ENCODE peak calls at places on chromosomes 5 and 9, in six cellular contexts. One of them, this sample, is unnamed.

GRCh38 chr5:40277161-40277906 is 402.4 kb upstream of the PTGER4 start:
- DNase-seq in CD8-positive, alpha-beta T cell: no peak
- DNase-seq in DND-41: no peak
- DNase-seq in fibroblast of lung: no peak
- DNase-seq in PC-3: no peak
- DNase-seq in MM.1S: no peak
- DNase-seq in this sample: no peak

GRCh38 chr5:73722224-73722623 is 96.2 kb downstream of the ARHGEF28 start:
- DNase-seq in CD8-positive, alpha-beta T cell: no peak
- DNase-seq in DND-41: no peak
- DNase-seq in fibroblast of lung: peak; percentile 40
- DNase-seq in PC-3: no peak
- DNase-seq in MM.1S: no peak
- DNase-seq in this sample: no peak

GRCh38 chr9:129506892-129507291 is 114.0 kb downstream of the C9orf50 start:
- DNase-seq in CD8-positive, alpha-beta T cell: no peak
- DNase-seq in DND-41: no peak
- DNase-seq in fibroblast of lung: peak; percentile 68
- DNase-seq in PC-3: no peak
- DNase-seq in MM.1S: no peak
- DNase-seq in this sample: peak; percentile 52

GRCh38 chr5:1793301-1793740 is 6.3 kb downstream of the MRPL36 start:
- DNase-seq in CD8-positive, alpha-beta T cell: no peak
- DNase-seq in DND-41: no peak
- DNase-seq in fibroblast of lung: peak; percentile 53
- DNase-seq in PC-3: no peak
- DNase-seq in MM.1S: peak; percentile 17
- DNase-seq in this sample: no peak

GRCh38 chr9:94135222-94135621 is 51.0 kb downstream of the PTPDC1 start:
- DNase-seq in CD8-positive, alpha-beta T cell: no peak
- DNase-seq in DND-41: no peak
- DNase-seq in fibroblast of lung: peak; percentile 90
- DNase-seq in PC-3: no peak
- DNase-seq in MM.1S: no peak
- DNase-seq in this sample: no peak

GRCh38 chr5:62178258-62178657 is 127.7 kb upstream of the KIF2A start:
- DNase-seq in CD8-positive, alpha-beta T cell: no peak
- DNase-seq in DND-41: no peak
- DNase-seq in fibroblast of lung: no peak
- DNase-seq in PC-3: no peak
- DNase-seq in MM.1S: no peak
- DNase-seq in this sample: no peak

GRCh38 chr9:130110166-130110565 is 56.5 kb downstream of the GPR107 start:
- DNase-seq in CD8-positive, alpha-beta T cell: no peak
- DNase-seq in DND-41: no peak
- DNase-seq in fibroblast of lung: no peak
- DNase-seq in PC-3: no peak
- DNase-seq in MM.1S: no peak
- DNase-seq in this sample: no peak

GRCh38 chr9:83537331-83538171 is 650 bp downstream of the FRMD3 start:
- DNase-seq in CD8-positive, alpha-beta T cell: no peak
- DNase-seq in DND-41: no peak
- DNase-seq in fibroblast of lung: peak; percentile 12
- DNase-seq in PC-3: no peak
- DNase-seq in MM.1S: no peak
- DNase-seq in this sample: no peak

GRCh38 chr9:76423216-76424177 is 29.3 kb upstream of the RFK start:
- DNase-seq in CD8-positive, alpha-beta T cell: no peak
- DNase-seq in DND-41: no peak
- DNase-seq in fibroblast of lung: no peak
- DNase-seq in PC-3: no peak
- DNase-seq in MM.1S: no peak
- DNase-seq in this sample: no peak

GRCh38 chr5:14773588-14773987 is 98.0 kb downstream of the ANKH start:
- DNase-seq in CD8-positive, alpha-beta T cell: no peak
- DNase-seq in DND-41: no peak
- DNase-seq in fibroblast of lung: no peak
- DNase-seq in PC-3: no peak
- DNase-seq in MM.1S: no peak
- DNase-seq in this sample: no peak

GRCh38 chr9:127837346-127837745 is 17.1 kb downstream of the ENG start:
- DNase-seq in CD8-positive, alpha-beta T cell: no peak
- DNase-seq in DND-41: no peak
- DNase-seq in fibroblast of lung: peak; percentile 29
- DNase-seq in PC-3: no peak
- DNase-seq in MM.1S: no peak
- DNase-seq in this sample: no peak

GRCh38 chr5:154865466-154866184 is 7.2 kb downstream of the CNOT8 start:
- DNase-seq in CD8-positive, alpha-beta T cell: no peak
- DNase-seq in DND-41: no peak
- DNase-seq in fibroblast of lung: no peak
- DNase-seq in PC-3: no peak
- DNase-seq in MM.1S: no peak
- DNase-seq in this sample: no peak

GRCh38 chr9:21789541-21790037 is 12.8 kb upstream of the MTAP start:
- DNase-seq in CD8-positive, alpha-beta T cell: peak; percentile 46
- DNase-seq in DND-41: peak; percentile 58
- DNase-seq in fibroblast of lung: peak; percentile 92
- DNase-seq in PC-3: peak; percentile 88
- DNase-seq in MM.1S: peak; percentile 78
- DNase-seq in this sample: peak; percentile 64

GRCh38 chr9:112084334-112084733 is 90.8 kb downstream of the SUSD1 start:
- DNase-seq in CD8-positive, alpha-beta T cell: no peak
- DNase-seq in DND-41: no peak
- DNase-seq in fibroblast of lung: no peak
- DNase-seq in PC-3: no peak
- DNase-seq in MM.1S: no peak
- DNase-seq in this sample: no peak

GRCh38 chr9:25678147-25678666 is at the start of gene TUSC1:
- DNase-seq in CD8-positive, alpha-beta T cell: no peak
- DNase-seq in DND-41: no peak
- DNase-seq in fibroblast of lung: peak; percentile 73
- DNase-seq in PC-3: peak; percentile 72
- DNase-seq in MM.1S: peak; percentile 52
- DNase-seq in this sample: peak; percentile 85

GRCh38 chr5:80973027-80973426 is 12.9 kb downstream of the RASGRF2 start:
- DNase-seq in CD8-positive, alpha-beta T cell: no peak
- DNase-seq in DND-41: peak; percentile 67
- DNase-seq in fibroblast of lung: no peak
- DNase-seq in PC-3: no peak
- DNase-seq in MM.1S: no peak
- DNase-seq in this sample: no peak

GRCh38 chr5:24477958-24478357 is 166.8 kb downstream of the CDH10 start:
- DNase-seq in CD8-positive, alpha-beta T cell: no peak
- DNase-seq in DND-41: no peak
- DNase-seq in fibroblast of lung: no peak
- DNase-seq in PC-3: no peak
- DNase-seq in MM.1S: no peak
- DNase-seq in this sample: no peak

GRCh38 chr9:84583866-84584265 is 85.7 kb upstream of the NTRK2 start:
- DNase-seq in CD8-positive, alpha-beta T cell: no peak
- DNase-seq in DND-41: no peak
- DNase-seq in fibroblast of lung: no peak
- DNase-seq in PC-3: no peak
- DNase-seq in MM.1S: no peak
- DNase-seq in this sample: no peak

GRCh38 chr9:126413470-126414051 is 86.9 kb downstream of the MVB12B start:
- DNase-seq in CD8-positive, alpha-beta T cell: no peak
- DNase-seq in DND-41: peak; percentile 33
- DNase-seq in fibroblast of lung: no peak
- DNase-seq in PC-3: no peak
- DNase-seq in MM.1S: no peak
- DNase-seq in this sample: no peak

GRCh38 chr5:8997542-8998070 is 548.3 kb downstream of the SEMA5A start:
- DNase-seq in CD8-positive, alpha-beta T cell: no peak
- DNase-seq in DND-41: no peak
- DNase-seq in fibroblast of lung: no peak
- DNase-seq in PC-3: no peak
- DNase-seq in MM.1S: no peak
- DNase-seq in this sample: no peak

DNA sequence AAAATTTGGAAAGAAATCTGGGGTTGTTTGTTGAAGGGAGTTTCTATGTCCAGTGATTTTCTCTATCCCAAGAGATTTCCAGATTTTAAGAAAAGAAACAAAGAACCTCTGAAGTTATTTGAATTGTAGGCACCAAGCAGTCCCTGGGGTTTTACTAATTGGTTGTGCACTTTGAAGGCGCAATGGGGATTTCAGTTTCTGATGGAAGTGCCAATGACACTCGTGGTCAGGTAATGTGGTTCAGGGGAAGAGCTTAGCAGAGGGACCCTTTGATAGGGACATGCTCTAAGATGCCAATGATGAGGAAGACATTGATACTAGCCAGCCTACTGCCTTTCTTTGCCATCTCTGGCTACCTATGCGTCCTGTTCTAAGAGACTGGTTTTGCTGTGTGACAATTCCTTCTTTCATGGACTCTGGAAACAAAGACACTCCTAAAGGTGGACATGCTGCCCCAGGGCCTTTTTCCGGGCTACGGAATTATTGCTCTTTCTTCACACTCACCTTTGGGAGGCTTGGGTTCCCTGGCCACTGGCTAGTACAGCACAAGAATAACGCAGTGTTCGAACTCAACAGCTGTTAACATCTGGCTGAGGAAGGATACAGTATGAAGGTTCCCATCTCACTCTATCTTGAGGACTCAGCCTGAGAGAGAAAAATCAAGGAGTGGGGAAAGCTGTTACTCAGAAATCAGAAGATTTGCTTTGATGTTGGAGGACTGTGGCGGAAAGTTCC is 6.9 kb upstream of the TRAF1 start:
- DNase-seq in CD8-positive, alpha-beta T cell: no peak
- DNase-seq in DND-41: no peak
- DNase-seq in fibroblast of lung: no peak
- DNase-seq in PC-3: no peak
- DNase-seq in MM.1S: no peak
- DNase-seq in this sample: no peak
- H3K4me1 ChIP-seq in CD8-positive, alpha-beta T cell: peaks cover 82% of the 10 kb centered on the region
- H3K4me1 ChIP-seq in DND-41: peaks cover 69% of the 10 kb centered on the region
- H3K4me1 ChIP-seq in fibroblast of lung: peaks cover 37% of the 10 kb centered on the region
- H3K4me1 ChIP-seq in PC-3: peaks cover 40% of the 10 kb centered on the region
- H3K4me1 ChIP-seq in MM.1S: peaks cover 65% of the 10 kb centered on the region
- H3K4me1 ChIP-seq in this sample: peaks cover 15% of the 10 kb centered on the region

GRCh38 chr9:8855046-8855445 is 1055.5 kb upstream of the DMAC1 start:
- DNase-seq in CD8-positive, alpha-beta T cell: no peak
- DNase-seq in DND-41: no peak
- DNase-seq in fibroblast of lung: peak; percentile 27
- DNase-seq in PC-3: no peak
- DNase-seq in MM.1S: peak; percentile 38
- DNase-seq in this sample: no peak
- TF ChIP-seq CTCF in CD8-positive, alpha-beta T cell: no peak
- TF ChIP-seq CTCF in DND-41: peak; percentile 66
- TF ChIP-seq CTCF in fibroblast of lung: peak; percentile 32
- TF ChIP-seq CTCF in PC-3: no peak
- TF ChIP-seq CTCF in MM.1S: peak; percentile 44
- TF ChIP-seq CTCF in this sample: no peak

GRCh38 chr5:100889165-100889564 is 13.9 kb downstream of the ST8SIA4 start:
- DNase-seq in CD8-positive, alpha-beta T cell: no peak
- DNase-seq in DND-41: peak; percentile 54
- DNase-seq in fibroblast of lung: no peak
- DNase-seq in PC-3: no peak
- DNase-seq in MM.1S: peak; percentile 76
- DNase-seq in this sample: no peak
- H3K27ac ChIP-seq in CD8-positive, alpha-beta T cell: peak overlapping the region; percentile 8
- H3K27ac ChIP-seq in DND-41: peak overlapping the region; percentile 92
- H3K27ac ChIP-seq in fibroblast of lung: no peak overlapping the region
- H3K27ac ChIP-seq in PC-3: no peak overlapping the region
- H3K27ac ChIP-seq in MM.1S: peak overlapping the region; percentile 86
- H3K27ac ChIP-seq in this sample: no peak overlapping the region

GRCh38 chr9:109787735-109788134 is 7.7 kb downstream of the PALM2AKAP2 start:
- DNase-seq in CD8-positive, alpha-beta T cell: no peak
- DNase-seq in DND-41: no peak
- DNase-seq in fibroblast of lung: no peak
- DNase-seq in PC-3: no peak
- DNase-seq in MM.1S: no peak
- DNase-seq in this sample: no peak

GRCh38 chr9:109793196-109793595 is 13.2 kb downstream of the PALM2AKAP2 start:
- DNase-seq in CD8-positive, alpha-beta T cell: no peak
- DNase-seq in DND-41: no peak
- DNase-seq in fibroblast of lung: peak; percentile 95
- DNase-seq in PC-3: peak; percentile 83
- DNase-seq in MM.1S: no peak
- DNase-seq in this sample: no peak

GRCh38 chr9:109791003-109791677 is 11.1 kb downstream of the PALM2AKAP2 start:
- DNase-seq in CD8-positive, alpha-beta T cell: no peak
- DNase-seq in DND-41: no peak
- DNase-seq in fibroblast of lung: no peak
- DNase-seq in PC-3: no peak
- DNase-seq in MM.1S: no peak
- DNase-seq in this sample: no peak

GRCh38 chr9:109791747-109792146 is 11.7 kb downstream of the PALM2AKAP2 start:
- DNase-seq in CD8-positive, alpha-beta T cell: no peak
- DNase-seq in DND-41: no peak
- DNase-seq in fibroblast of lung: no peak
- DNase-seq in PC-3: no peak
- DNase-seq in MM.1S: no peak
- DNase-seq in this sample: no peak

DNA sequence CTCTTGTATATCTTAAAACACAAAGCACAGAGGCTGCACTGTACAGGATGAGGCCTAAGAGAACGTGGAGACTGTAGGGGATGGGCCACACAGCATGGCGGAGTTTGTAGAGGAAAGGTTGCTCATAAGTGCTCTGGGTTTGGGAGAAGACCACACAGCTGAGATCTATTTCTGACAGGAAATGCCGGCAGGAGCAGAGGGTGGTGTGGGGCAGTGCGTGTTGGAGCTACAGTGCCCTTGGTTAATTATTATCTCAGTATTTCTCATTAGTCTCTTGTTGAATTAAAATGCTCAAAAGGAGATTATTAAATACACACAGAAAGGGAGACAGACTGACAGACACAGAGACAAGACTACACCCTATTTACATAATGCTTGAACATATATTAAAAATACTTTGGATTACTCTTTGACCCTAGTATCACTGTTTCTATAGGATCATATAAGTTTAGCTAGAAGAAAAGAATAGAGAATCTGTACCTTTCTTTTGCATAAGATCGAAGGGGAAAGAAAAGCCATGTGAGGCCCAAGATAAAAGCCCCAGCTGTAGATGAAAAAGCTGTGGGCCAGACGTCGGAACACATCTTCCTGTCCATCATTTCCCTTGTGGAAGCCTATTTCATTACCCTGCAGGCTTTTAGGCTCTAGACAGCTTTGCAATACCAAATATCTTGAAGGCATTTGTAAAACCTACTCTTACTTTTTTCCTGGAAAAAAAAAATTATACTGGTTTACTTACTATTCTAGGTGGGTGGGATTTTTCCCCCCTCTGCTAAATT is 9.8 kb downstream of the PALM2AKAP2 start:
- DNase-seq in CD8-positive, alpha-beta T cell: no peak
- DNase-seq in DND-41: no peak
- DNase-seq in fibroblast of lung: no peak
- DNase-seq in PC-3: no peak
- DNase-seq in MM.1S: no peak
- DNase-seq in this sample: no peak
- H3K4me1 ChIP-seq in CD8-positive, alpha-beta T cell: no peaks in the 10 kb centered on the region
- H3K4me1 ChIP-seq in DND-41: no peaks in the 10 kb centered on the region
- H3K4me1 ChIP-seq in fibroblast of lung: peaks cover 21% of the 10 kb centered on the region
- H3K4me1 ChIP-seq in PC-3: peaks cover 22% of the 10 kb centered on the region
- H3K4me1 ChIP-seq in MM.1S: no peaks in the 10 kb centered on the region
- H3K4me1 ChIP-seq in this sample: no peaks in the 10 kb centered on the region

This sample was measured in pancreas.